ENCODE peak calls at places on chromosomes 6 and 20, in eight cellular contexts. F is mammary epithelial cell, I is fibroblast of pulmonary artery, G is MM.1S, U is left ventricle myocardium inferior, S is AG09309, A is endothelial cell of umbilical vein, N is BJ. L is an unnamed sample.

GRCh38 chr6:131292145-131292938 is 157.1 kb downstream of the AKAP7 start:
- DNase-seq in N (no peak), G (no peak), U (no peak), A (no peak), I (no peak), F (no peak), S (no peak), L (no peak)

GRCh38 chr6:50021894-50022293 is at the start of gene DEFB110:
- DNase-seq in A (no peak), N (no peak), F (no peak), G (no peak), U (no peak), I (no peak), S (no peak), L (no peak)

GRCh38 chr6:36285187-36285612 is 15.3 kb downstream of the PNPLA1 start:
- DNase-seq in U (no peak), G (no peak), S (no peak), A (no peak), I (no peak), F (no peak), N (no peak), L (no peak)

GRCh38 chr6:2829253-2829652 is 12.4 kb downstream of the SERPINB1 start:
- DNase-seq in S (no peak), U (no peak), N (no peak), G (no peak), I (no peak), F (no peak), A (peak), L (no peak)

GRCh38 chr6:137705166-137706064 is 161.6 kb upstream of the TNFAIP3 start:
- DNase-seq in G (peak), I (peak), U (peak), F (peak), N (no peak), S (no peak), A (peak), L (peak)

GRCh38 chr20:48283470-48284110 is 498.3 kb upstream of the SULF2 start:
- DNase-seq in A (peak), U (peak), N (peak), I (peak), S (peak), F (peak), G (no peak), L (peak)

GRCh38 chr6:136290406-136291010 is 862 bp upstream of the BCLAF1 start:
- DNase-seq in N (no peak), S (peak), U (peak), F (peak), A (peak), I (peak), G (peak), L (peak)

GRCh38 chr6:159819932-159820640 is 20.0 kb downstream of the PNLDC1 start:
- DNase-seq in F (no peak), A (no peak), N (no peak), U (no peak), I (no peak), G (peak), S (no peak), L (peak)

GRCh38 chr6:43681303-43681702 is 6.3 kb downstream of the MRPS18A start:
- DNase-seq in U (no peak), A (no peak), F (no peak), N (no peak), I (no peak), S (no peak), G (no peak), L (no peak)

GRCh38 chr20:59082077-59082740 is 39.6 kb upstream of the PRELID3B start:
- DNase-seq in G (no peak), F (peak), U (no peak), S (no peak), I (peak), A (no peak), N (no peak), L (peak)

GRCh38 chr6:149872233-149872632 is 8.1 kb upstream of the LRP11 start:
- DNase-seq in U (no peak), A (no peak), N (no peak), S (no peak), I (no peak), G (no peak), F (no peak), L (no peak)

GRCh38 chr20:23144856-23145255 is 58.7 kb upstream of the CD93 start:
- DNase-seq in S (no peak), U (no peak), A (no peak), G (no peak), F (no peak), N (no peak), I (no peak), L (no peak)
- H3K4me3 ChIP-seq in S (no peak), U (no peak), A (no peak), G (no peak), F (no peak), N (no peak), I (no peak), L (no peak)

GRCh38 chr6:118318648-118319047 is 229.4 kb upstream of the PLN start:
- DNase-seq in U (no peak), A (peak), N (no peak), S (no peak), G (no peak), I (no peak), F (no peak), L (no peak)

GRCh38 chr6:118316796-118317384 is 231.2 kb upstream of the PLN start:
- DNase-seq in F (no peak), I (no peak), G (peak), S (no peak), A (no peak), N (no peak), U (no peak), L (no peak)

GRCh38 chr6:118320652-118321051 is 227.4 kb upstream of the PLN start:
- DNase-seq in G (no peak), A (peak), I (peak), F (no peak), N (no peak), U (no peak), S (no peak), L (peak)

GRCh38 chr6:118317581-118318563 is 230.2 kb upstream of the PLN start:
- DNase-seq in U (no peak), I (peak), A (no peak), N (no peak), F (no peak), S (no peak), G (no peak), L (peak)

DNA sequence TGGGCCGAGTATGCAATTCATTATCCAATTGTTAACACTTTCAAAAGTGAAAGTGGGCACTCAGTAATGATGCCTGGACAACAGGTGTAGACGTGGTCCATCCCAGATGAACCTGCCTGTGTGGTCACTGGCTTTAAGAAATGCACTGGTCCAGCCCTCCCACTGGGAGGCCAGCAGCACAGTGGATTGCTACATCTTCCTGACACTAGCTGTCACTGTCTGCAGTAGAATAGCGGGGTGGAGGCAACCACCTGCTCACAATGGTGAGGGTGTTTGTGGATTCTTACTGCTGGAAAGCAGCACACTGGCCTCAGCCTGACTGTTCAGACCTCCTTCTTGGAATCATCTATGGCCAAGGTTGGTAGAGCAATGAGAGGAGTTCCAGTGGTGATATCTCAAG is 228.2 kb upstream of the PLN start:
- DNase-seq in G (no peak), I (no peak), S (no peak), U (no peak), F (no peak), N (no peak), A (no peak), L (no peak)
- TF ChIP-seq CTCF in G (no peak), I (no peak), S (no peak), U (no peak), F (no peak), N (no peak), A (no peak), L (no peak)

GRCh38 chr6:117590447-117590846 is 11.9 kb downstream of the GOPC start:
- DNase-seq in S (no peak), I (no peak), N (no peak), F (no peak), A (no peak), U (no peak), G (no peak), L (no peak)
- H3K4me3 ChIP-seq in S (no peak), I (no peak), N (no peak), F (no peak), A (no peak), U (no peak), G (no peak), L (no peak)

GRCh38 chr6:26537160-26537845 is 863 bp upstream of the HMGN4 start:
- DNase-seq in G (peak), A (peak), I (peak), S (peak), U (peak), F (peak), N (peak), L (peak)
- TF ChIP-seq CTCF in G (no peak), A (no peak), I (no peak), S (no peak), U (no peak), F (no peak), N (no peak), L (no peak)